ENCODE peak calls at places on chromosomes 16 and 17, in eight cellular contexts. One of them, this sample, is unnamed.

GRCh38 chr17:69596141-69596540 is 181.6 kb downstream of the MAP2K6 start:
- DNase-seq in foreskin fibroblast: no peak
- DNase-seq in fibroblast of mammary gland: no peak
- DNase-seq in lower leg skin: no peak
- DNase-seq in fibroblast of lung: no peak
- DNase-seq in endothelial cell: no peak
- DNase-seq in GM10248: no peak
- DNase-seq in GM13976: no peak
- DNase-seq in this sample: no peak

GRCh38 chr17:55588446-55588845 is 77.2 kb upstream of the SMIM36 start:
- DNase-seq in endothelial cell: no peak
- DNase-seq in lower leg skin: no peak
- DNase-seq in GM13976: no peak
- DNase-seq in fibroblast of lung: peak
- DNase-seq in foreskin fibroblast: no peak
- DNase-seq in fibroblast of mammary gland: no peak
- DNase-seq in GM10248: no peak
- DNase-seq in this sample: no peak

GRCh38 chr16:18792836-18793433 is 2.8 kb upstream of the RPS15A start:
- DNase-seq in GM13976: no peak
- DNase-seq in foreskin fibroblast: no peak
- DNase-seq in lower leg skin: no peak
- DNase-seq in endothelial cell: no peak
- DNase-seq in fibroblast of lung: peak
- DNase-seq in fibroblast of mammary gland: peak
- DNase-seq in GM10248: no peak
- DNase-seq in this sample: no peak

GRCh38 chr16:27264151-27264550 is 4.4 kb downstream of the NSMCE1 start:
- DNase-seq in fibroblast of mammary gland: peak
- DNase-seq in GM10248: no peak
- DNase-seq in endothelial cell: no peak
- DNase-seq in fibroblast of lung: peak
- DNase-seq in lower leg skin: no peak
- DNase-seq in GM13976: no peak
- DNase-seq in foreskin fibroblast: peak
- DNase-seq in this sample: no peak

GRCh38 chr16:69171325-69172095 is 15.5 kb upstream of the SNTB2 start:
- DNase-seq in foreskin fibroblast: peak
- DNase-seq in GM13976: no peak
- DNase-seq in GM10248: no peak
- DNase-seq in endothelial cell: no peak
- DNase-seq in fibroblast of mammary gland: no peak
- DNase-seq in lower leg skin: peak
- DNase-seq in fibroblast of lung: peak
- DNase-seq in this sample: no peak

GRCh38 chr16:12646490-12647274 is 157.0 kb downstream of the CPPED1 start:
- DNase-seq in fibroblast of lung: peak
- DNase-seq in GM13976: no peak
- DNase-seq in lower leg skin: no peak
- DNase-seq in endothelial cell: no peak
- DNase-seq in fibroblast of mammary gland: peak
- DNase-seq in GM10248: no peak
- DNase-seq in foreskin fibroblast: peak
- DNase-seq in this sample: peak

GRCh38 chr16:54106078-54106477 is 180.5 kb downstream of the IRX3 start:
- DNase-seq in lower leg skin: no peak
- DNase-seq in fibroblast of mammary gland: no peak
- DNase-seq in GM13976: no peak
- DNase-seq in GM10248: no peak
- DNase-seq in foreskin fibroblast: no peak
- DNase-seq in endothelial cell: no peak
- DNase-seq in fibroblast of lung: no peak
- DNase-seq in this sample: no peak

GRCh38 chr17:30210366-30210765 is 25.1 kb downstream of the SLC6A4 start:
- DNase-seq in fibroblast of lung: no peak
- DNase-seq in endothelial cell: no peak
- DNase-seq in GM13976: no peak
- DNase-seq in lower leg skin: peak
- DNase-seq in foreskin fibroblast: no peak
- DNase-seq in GM10248: no peak
- DNase-seq in fibroblast of mammary gland: no peak
- DNase-seq in this sample: no peak

GRCh38 chr16:51951668-51952298 is 595.2 kb downstream of the TOX3 start:
- DNase-seq in GM10248: no peak
- DNase-seq in fibroblast of lung: no peak
- DNase-seq in endothelial cell: no peak
- DNase-seq in lower leg skin: no peak
- DNase-seq in foreskin fibroblast: no peak
- DNase-seq in GM13976: no peak
- DNase-seq in fibroblast of mammary gland: no peak
- DNase-seq in this sample: no peak

GRCh38 chr17:324151-324571 is 28.4 kb downstream of the RPH3AL start:
- DNase-seq in fibroblast of lung: no peak
- DNase-seq in endothelial cell: no peak
- DNase-seq in GM10248: no peak
- DNase-seq in GM13976: no peak
- DNase-seq in lower leg skin: no peak
- DNase-seq in foreskin fibroblast: no peak
- DNase-seq in fibroblast of mammary gland: no peak
- DNase-seq in this sample: no peak

DNA sequence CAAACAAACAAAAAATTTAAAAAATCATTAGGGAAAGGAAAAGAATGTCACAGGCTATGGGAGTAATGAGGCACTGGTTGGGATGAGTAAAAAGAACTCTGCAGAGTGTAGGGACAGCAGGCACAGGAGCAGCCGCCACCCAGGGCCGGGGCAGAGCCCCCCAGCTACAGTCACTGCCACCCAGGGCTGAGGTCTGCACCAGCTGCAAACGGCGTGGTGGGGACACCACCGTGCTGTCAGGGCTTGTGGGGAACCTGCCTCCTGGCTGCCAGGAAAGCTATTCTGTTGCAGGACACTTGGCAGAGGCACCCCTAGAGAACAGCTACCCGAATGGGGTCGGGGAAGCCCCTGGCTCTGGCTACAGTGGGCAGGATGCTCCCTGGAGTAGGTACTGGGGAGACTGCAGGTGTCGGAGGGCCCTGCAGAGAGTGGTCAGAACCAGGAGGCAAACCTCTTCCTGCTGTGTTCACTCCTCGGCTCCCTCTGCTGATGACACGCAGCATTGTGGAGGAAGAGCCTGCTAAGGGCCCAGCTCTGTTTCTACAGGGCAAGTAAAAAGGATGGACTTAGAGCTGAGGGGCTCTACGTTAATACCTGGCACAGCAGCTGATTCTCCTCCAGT is 32.3 kb upstream of the CAPN15 start:
- DNase-seq in lower leg skin: no peak
- DNase-seq in GM13976: peak
- DNase-seq in GM10248: peak
- DNase-seq in fibroblast of mammary gland: peak
- DNase-seq in endothelial cell: peak
- DNase-seq in foreskin fibroblast: peak
- DNase-seq in fibroblast of lung: peak
- DNase-seq in this sample: peak
- TF ChIP-seq CTCF in lower leg skin: no peak
- TF ChIP-seq CTCF in GM13976: peak
- TF ChIP-seq CTCF in GM10248: peak
- TF ChIP-seq CTCF in fibroblast of mammary gland: peak
- TF ChIP-seq CTCF in endothelial cell: no peak
- TF ChIP-seq CTCF in foreskin fibroblast: peak
- TF ChIP-seq CTCF in fibroblast of lung: peak
- TF ChIP-seq CTCF in this sample: peak

GRCh38 chr17:2214047-2214717 is 89.4 kb downstream of the SMG6 start:
- DNase-seq in foreskin fibroblast: peak
- DNase-seq in endothelial cell: no peak
- DNase-seq in lower leg skin: peak
- DNase-seq in fibroblast of mammary gland: peak
- DNase-seq in fibroblast of lung: peak
- DNase-seq in GM10248: no peak
- DNase-seq in GM13976: no peak
- DNase-seq in this sample: no peak

GRCh38 chr17:2222301-2222700 is 81.3 kb downstream of the SMG6 start:
- DNase-seq in GM13976: peak
- DNase-seq in endothelial cell: no peak
- DNase-seq in fibroblast of mammary gland: no peak
- DNase-seq in fibroblast of lung: no peak
- DNase-seq in foreskin fibroblast: no peak
- DNase-seq in lower leg skin: no peak
- DNase-seq in GM10248: peak
- DNase-seq in this sample: peak

GRCh38 chr17:2214887-2215615 is 88.5 kb downstream of the SMG6 start:
- DNase-seq in GM13976: no peak
- DNase-seq in fibroblast of mammary gland: peak
- DNase-seq in foreskin fibroblast: peak
- DNase-seq in GM10248: no peak
- DNase-seq in endothelial cell: no peak
- DNase-seq in lower leg skin: no peak
- DNase-seq in fibroblast of lung: peak
- DNase-seq in this sample: no peak

GRCh38 chr17:2215616-2216364 is 87.8 kb downstream of the SMG6 start:
- DNase-seq in lower leg skin: peak
- DNase-seq in endothelial cell: peak
- DNase-seq in fibroblast of lung: peak
- DNase-seq in GM13976: peak
- DNase-seq in fibroblast of mammary gland: peak
- DNase-seq in GM10248: peak
- DNase-seq in foreskin fibroblast: peak
- DNase-seq in this sample: peak

DNA sequence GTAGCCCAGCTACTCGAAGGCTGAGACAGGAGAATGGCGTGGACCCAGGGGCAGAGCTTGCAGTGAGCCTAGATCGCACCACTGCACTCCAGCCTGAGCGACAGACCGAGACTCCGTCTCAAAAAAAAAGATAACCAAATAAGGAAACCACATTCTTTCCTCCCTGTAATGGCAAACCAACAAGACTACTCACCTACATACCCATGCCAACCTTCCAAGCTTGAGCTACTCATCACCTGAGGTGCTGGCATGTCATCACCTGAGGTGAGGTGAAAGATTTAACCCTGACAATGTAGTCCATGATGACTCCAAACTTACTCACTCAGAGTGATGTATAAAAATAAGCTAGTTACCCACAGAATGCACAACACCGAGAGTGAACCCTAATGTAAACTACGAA is 85.2 kb downstream of the SMG6 start:
- DNase-seq in foreskin fibroblast: no peak
- DNase-seq in endothelial cell: no peak
- DNase-seq in fibroblast of lung: no peak
- DNase-seq in GM10248: no peak
- DNase-seq in fibroblast of mammary gland: no peak
- DNase-seq in lower leg skin: no peak
- DNase-seq in GM13976: no peak
- DNase-seq in this sample: no peak
- TF ChIP-seq CTCF in foreskin fibroblast: no peak
- TF ChIP-seq CTCF in endothelial cell: no peak
- TF ChIP-seq CTCF in fibroblast of lung: no peak
- TF ChIP-seq CTCF in GM10248: no peak
- TF ChIP-seq CTCF in fibroblast of mammary gland: no peak
- TF ChIP-seq CTCF in lower leg skin: no peak
- TF ChIP-seq CTCF in GM13976: no peak
- TF ChIP-seq CTCF in this sample: no peak

GRCh38 chr17:8794636-8795035 is 4.5 kb downstream of the MFSD6L start:
- DNase-seq in fibroblast of mammary gland: peak
- DNase-seq in fibroblast of lung: no peak
- DNase-seq in GM10248: no peak
- DNase-seq in lower leg skin: peak
- DNase-seq in endothelial cell: no peak
- DNase-seq in GM13976: no peak
- DNase-seq in foreskin fibroblast: no peak
- DNase-seq in this sample: no peak
- TF ChIP-seq CTCF in fibroblast of mammary gland: no peak
- TF ChIP-seq CTCF in fibroblast of lung: no peak
- TF ChIP-seq CTCF in GM10248: no peak
- TF ChIP-seq CTCF in lower leg skin: no peak
- TF ChIP-seq CTCF in endothelial cell: no peak
- TF ChIP-seq CTCF in GM13976: no peak
- TF ChIP-seq CTCF in foreskin fibroblast: no peak
- TF ChIP-seq CTCF in this sample: no peak

GRCh38 chr16:49856741-49857330 is 924 bp upstream of the ZNF423 start:
- DNase-seq in fibroblast of mammary gland: peak
- DNase-seq in endothelial cell: peak
- DNase-seq in foreskin fibroblast: peak
- DNase-seq in lower leg skin: peak
- DNase-seq in GM13976: peak
- DNase-seq in GM10248: no peak
- DNase-seq in fibroblast of lung: peak
- DNase-seq in this sample: peak
- TF ChIP-seq CTCF in fibroblast of mammary gland: no peak
- TF ChIP-seq CTCF in endothelial cell: no peak
- TF ChIP-seq CTCF in foreskin fibroblast: no peak
- TF ChIP-seq CTCF in lower leg skin: no peak
- TF ChIP-seq CTCF in GM13976: no peak
- TF ChIP-seq CTCF in GM10248: no peak
- TF ChIP-seq CTCF in fibroblast of lung: peak
- TF ChIP-seq CTCF in this sample: peak

GRCh38 chr16:86901483-86901882 is 323.1 kb downstream of the FOXL1 start:
- DNase-seq in fibroblast of mammary gland: peak
- DNase-seq in lower leg skin: no peak
- DNase-seq in GM13976: no peak
- DNase-seq in foreskin fibroblast: peak
- DNase-seq in endothelial cell: no peak
- DNase-seq in fibroblast of lung: peak
- DNase-seq in GM10248: no peak
- DNase-seq in this sample: no peak
- TF ChIP-seq CTCF in fibroblast of mammary gland: no peak
- TF ChIP-seq CTCF in lower leg skin: no peak
- TF ChIP-seq CTCF in GM13976: no peak
- TF ChIP-seq CTCF in foreskin fibroblast: no peak
- TF ChIP-seq CTCF in endothelial cell: no peak
- TF ChIP-seq CTCF in fibroblast of lung: no peak
- TF ChIP-seq CTCF in GM10248: no peak
- TF ChIP-seq CTCF in this sample: no peak

GRCh38 chr17:44327715-44328449 is 3.3 kb upstream of the SLC25A39 start:
- DNase-seq in lower leg skin: no peak
- DNase-seq in fibroblast of lung: no peak
- DNase-seq in GM10248: no peak
- DNase-seq in foreskin fibroblast: no peak
- DNase-seq in endothelial cell: no peak
- DNase-seq in fibroblast of mammary gland: no peak
- DNase-seq in GM13976: no peak
- DNase-seq in this sample: no peak

GRCh38 chr17:44326867-44327444 is 2.3 kb upstream of the SLC25A39 start:
- DNase-seq in endothelial cell: peak
- DNase-seq in lower leg skin: peak
- DNase-seq in GM13976: peak
- DNase-seq in foreskin fibroblast: peak
- DNase-seq in fibroblast of lung: peak
- DNase-seq in fibroblast of mammary gland: peak
- DNase-seq in GM10248: peak
- DNase-seq in this sample: peak

GRCh38 chr17:44334315-44335181 is 9.9 kb upstream of the SLC25A39 start:
- DNase-seq in fibroblast of lung: no peak
- DNase-seq in GM10248: no peak
- DNase-seq in fibroblast of mammary gland: no peak
- DNase-seq in lower leg skin: no peak
- DNase-seq in endothelial cell: no peak
- DNase-seq in foreskin fibroblast: no peak
- DNase-seq in GM13976: no peak
- DNase-seq in this sample: no peak

GRCh38 chr17:44333371-44333770 is 8.7 kb upstream of the SLC25A39 start:
- DNase-seq in fibroblast of mammary gland: no peak
- DNase-seq in fibroblast of lung: no peak
- DNase-seq in lower leg skin: no peak
- DNase-seq in foreskin fibroblast: no peak
- DNase-seq in endothelial cell: no peak
- DNase-seq in GM13976: no peak
- DNase-seq in GM10248: no peak
- DNase-seq in this sample: no peak

GRCh38 chr17:44331249-44331760 is 6.7 kb upstream of the SLC25A39 start:
- DNase-seq in lower leg skin: peak
- DNase-seq in fibroblast of lung: peak
- DNase-seq in foreskin fibroblast: no peak
- DNase-seq in GM10248: peak
- DNase-seq in GM13976: peak
- DNase-seq in fibroblast of mammary gland: peak
- DNase-seq in endothelial cell: peak
- DNase-seq in this sample: peak
- TF ChIP-seq CTCF in lower leg skin: no peak
- TF ChIP-seq CTCF in fibroblast of lung: peak
- TF ChIP-seq CTCF in foreskin fibroblast: peak
- TF ChIP-seq CTCF in GM10248: peak
- TF ChIP-seq CTCF in GM13976: peak
- TF ChIP-seq CTCF in fibroblast of mammary gland: peak
- TF ChIP-seq CTCF in endothelial cell: peak
- TF ChIP-seq CTCF in this sample: peak